ENCODE peak calls at places on chromosomes 12 and 14, in seven cellular contexts. H, M, C, B, P, J and L are unnamed samples.

GRCh38 chr12:53505086-53505485 is 2.2 kb downstream of the NPFF start:
- DNase-seq in B (peak), J (no peak), H (no peak), C (peak), M (no peak), P (no peak), L (peak)

GRCh38 chr12:58916891-58917570 is 3.3 kb downstream of the LRIG3 start:
- DNase-seq in H (no peak), C (peak), P (no peak), B (no peak), M (no peak), J (no peak), L (peak)

GRCh38 chr12:115785548-115785947 is 491.9 kb downstream of the MED13L start:
- DNase-seq in B (no peak), P (no peak), H (no peak), J (no peak), C (no peak), M (no peak), L (no peak)

GRCh38 chr12:16344269-16344668 is 3.2 kb upstream of the MGST1 start:
- DNase-seq in J (no peak), P (no peak), B (no peak), H (no peak), C (peak), M (no peak), L (no peak)

GRCh38 chr12:47377414-47378221 is 297.9 kb upstream of the AMIGO2 start:
- DNase-seq in M (no peak), C (peak), P (peak), H (no peak), B (peak), J (no peak), L (peak)

GRCh38 chr12:7844131-7844530 is 28.6 kb downstream of the SLC2A14 start:
- DNase-seq in C (no peak), J (no peak), P (no peak), M (no peak), B (no peak), H (no peak), L (peak)

GRCh38 chr14:22871200-22871961 is at the start of gene LRP10:
- DNase-seq in J (peak), H (peak), B (peak), M (no peak), C (peak), P (peak), L (peak)

GRCh38 chr12:51883998-51884675 is 3.8 kb upstream of the ANKRD33 start:
- DNase-seq in M (no peak), J (no peak), P (no peak), H (no peak), C (no peak), B (no peak), L (no peak)

GRCh38 chr12:12859690-12860089 is 31.7 kb upstream of the GPRC5A start:
- DNase-seq in M (no peak), C (peak), J (no peak), B (no peak), P (no peak), H (no peak), L (no peak)

GRCh38 chr12:119398190-119398589 is 63.7 kb downstream of the CCDC60 start:
- DNase-seq in B (no peak), C (no peak), H (no peak), M (no peak), J (no peak), P (no peak), L (no peak)

GRCh38 chr14:37082431-37082830 is 90.0 kb downstream of the SLC25A21 start:
- DNase-seq in H (no peak), C (no peak), M (no peak), J (no peak), B (no peak), P (no peak), L (no peak)

GRCh38 chr12:118689793-118690192 is 291.5 kb upstream of the SRRM4 start:
- DNase-seq in P (no peak), C (no peak), M (no peak), B (no peak), H (no peak), J (peak), L (no peak)

GRCh38 chr14:53979141-53979673 is 22.6 kb upstream of the BMP4 start:
- DNase-seq in J (no peak), M (no peak), C (no peak), P (no peak), H (no peak), B (no peak), L (peak)

GRCh38 chr14:65330416-65330815 is 82.1 kb upstream of the FUT8 start:
- DNase-seq in C (no peak), J (no peak), M (no peak), P (no peak), H (no peak), B (no peak), L (no peak)

GRCh38 chr12:102833687-102834435 is 83.2 kb downstream of the PAH start:
- DNase-seq in C (no peak), J (peak), M (no peak), H (no peak), P (no peak), B (no peak), L (no peak)

GRCh38 chr12:19959353-19959752 is 409.0 kb upstream of the PDE3A start:
- DNase-seq in P (no peak), B (no peak), H (no peak), C (peak), J (no peak), M (no peak), L (peak)

GRCh38 chr12:31470462-31470861 is 120.5 kb downstream of the DENND5B start:
- DNase-seq in B (no peak), J (no peak), P (no peak), H (no peak), M (no peak), C (no peak), L (no peak)

GRCh38 chr12:49588281-49588680 is 17.2 kb downstream of the FAM186B start:
- DNase-seq in B (no peak), C (no peak), J (no peak), M (no peak), P (no peak), H (no peak), L (no peak)

GRCh38 chr12:116918464-116918863 is 7.7 kb downstream of the FBXW8 start:
- DNase-seq in B (no peak), P (no peak), J (no peak), M (no peak), C (no peak), H (no peak), L (no peak)

GRCh38 chr14:93330609-93331000 is 2.2 kb downstream of the BTBD7 start:
- DNase-seq in H (no peak), C (no peak), J (no peak), M (no peak), P (no peak), B (no peak), L (no peak)

GRCh38 chr12:15590180-15590826 is 198.9 kb downstream of the EPS8 start:
- DNase-seq in C (peak), P (peak), M (peak), J (peak), B (peak), H (no peak), L (peak)

GRCh38 chr12:48016373-48017020 is 12.2 kb upstream of the COL2A1 start:
- DNase-seq in J (no peak), P (no peak), M (no peak), C (no peak), B (no peak), H (no peak), L (no peak)

GRCh38 chr14:59337151-59337611 is 128.0 kb downstream of the GPR135 start:
- DNase-seq in H (no peak), B (peak), M (no peak), P (peak), J (no peak), C (peak), L (peak)

GRCh38 chr12:106227641-106228319 is 20.0 kb downstream of the CKAP4 start:
- DNase-seq in P (no peak), J (no peak), B (no peak), M (no peak), H (no peak), C (peak), L (peak)

GRCh38 chr14:69999246-69999645 is 120.0 kb downstream of the SMOC1 start:
- DNase-seq in M (no peak), B (no peak), H (peak), P (no peak), J (no peak), C (peak), L (peak)

GRCh38 chr12:71312767-71313375 is 126.7 kb upstream of the LGR5 start:
- DNase-seq in J (no peak), M (no peak), C (peak), H (no peak), B (no peak), P (no peak), L (peak)

GRCh38 chr12:90021729-90022249 is 313.2 kb upstream of the ATP2B1 start:
- DNase-seq in P (no peak), B (no peak), M (no peak), J (no peak), C (no peak), H (no peak), L (no peak)

GRCh38 chr14:28766505-28767238 is at the start of gene FOXG1:
- DNase-seq in M (no peak), C (peak), B (no peak), P (no peak), H (peak), J (no peak), L (peak)

GRCh38 chr12:89731614-89732013 is 23.0 kb upstream of the ATP2B1 start:
- DNase-seq in H (no peak), M (no peak), J (no peak), C (peak), B (no peak), P (no peak), L (peak)

GRCh38 chr14:32546246-32546645 is 217.1 kb downstream of the AKAP6 start:
- DNase-seq in H (no peak), C (no peak), M (no peak), P (no peak), B (no peak), J (no peak), L (no peak)

GRCh38 chr12:57040750-57041149 is 9.2 kb downstream of the MYO1A start:
- DNase-seq in M (no peak), P (no peak), J (no peak), C (no peak), B (no peak), H (no peak), L (no peak)

GRCh38 chr12:95773320-95773719 is 17.2 kb downstream of the NTN4 start:
- DNase-seq in B (no peak), M (no peak), C (no peak), P (no peak), H (no peak), J (no peak), L (no peak)

GRCh38 chr14:22460461-22461195 is 128.4 kb downstream of the DAD1 start:
- DNase-seq in M (no peak), H (no peak), C (no peak), P (no peak), J (no peak), B (no peak), L (no peak)

GRCh38 chr12:63948211-63948610 is 103.7 kb downstream of the SRGAP1 start:
- DNase-seq in J (no peak), P (no peak), B (no peak), H (no peak), M (no peak), C (no peak), L (no peak)

GRCh38 chr12:84305144-84305543 is 607.5 kb downstream of the SLC6A15 start:
- DNase-seq in P (no peak), M (no peak), J (no peak), H (no peak), B (no peak), C (no peak), L (no peak)

GRCh38 chr12:125324861-125325260 is 259.6 kb downstream of the AACS start:
- DNase-seq in M (no peak), H (no peak), P (no peak), C (no peak), B (no peak), J (no peak), L (no peak)

GRCh38 chr12:112096667-112097066 is 11.9 kb downstream of the NAA25 start:
- DNase-seq in J (no peak), C (peak), B (no peak), H (no peak), M (no peak), P (no peak), L (peak)